ENCODE peak calls at places on chromosomes 7 and 10, in four cellular contexts. One of them, this sample, is unnamed. For H3K36me3, the result is how much of the 10 kb centered on the place peaks cover.

GRCh38 chr7:105680505-105681187 is 99.4 kb upstream of the EFCAB10 start:
- DNase-seq in adrenal gland: peak
- DNase-seq in HCT116: no peak
- DNase-seq in DND-41: no peak
- DNase-seq in this sample: peak

GRCh38 chr10:77636967-77637473 is 588 bp downstream of the KCNMA1 start:
- DNase-seq in adrenal gland: no peak
- DNase-seq in HCT116: no peak
- DNase-seq in DND-41: no peak
- DNase-seq in this sample: no peak

GRCh38 chr7:121810831-121811494 is 62.0 kb upstream of the PTPRZ1 start:
- DNase-seq in adrenal gland: no peak
- DNase-seq in HCT116: no peak
- DNase-seq in DND-41: no peak
- DNase-seq in this sample: no peak

GRCh38 chr7:13414181-13414580 is 575.3 kb downstream of the ETV1 start:
- DNase-seq in adrenal gland: no peak
- DNase-seq in HCT116: no peak
- DNase-seq in DND-41: no peak
- DNase-seq in this sample: no peak

GRCh38 chr10:113473851-113474250 is 79.0 kb upstream of the HABP2 start:
- DNase-seq in adrenal gland: no peak
- DNase-seq in HCT116: no peak
- DNase-seq in DND-41: no peak
- DNase-seq in this sample: no peak

GRCh38 chr10:3605882-3606281 is 179.1 kb downstream of the KLF6 start:
- DNase-seq in adrenal gland: no peak
- DNase-seq in HCT116: no peak
- DNase-seq in DND-41: no peak
- DNase-seq in this sample: no peak

GRCh38 chr10:87505366-87506113 is 847 bp downstream of the MINPP1 start:
- DNase-seq in adrenal gland: peak
- DNase-seq in HCT116: peak
- DNase-seq in DND-41: peak
- DNase-seq in this sample: peak

GRCh38 chr10:16845248-16845647 is 28.0 kb upstream of the RSU1 start:
- DNase-seq in adrenal gland: no peak
- DNase-seq in HCT116: no peak
- DNase-seq in DND-41: no peak
- DNase-seq in this sample: no peak

GRCh38 chr10:92892706-92893054 is 44.4 kb downstream of the EXOC6 start:
- DNase-seq in adrenal gland: no peak
- DNase-seq in HCT116: peak
- DNase-seq in DND-41: no peak
- DNase-seq in this sample: no peak

GRCh38 chr7:94003446-94004023 is 620 bp downstream of the BET1 start:
- DNase-seq in adrenal gland: peak
- DNase-seq in HCT116: no peak
- DNase-seq in DND-41: peak
- DNase-seq in this sample: no peak

GRCh38 chr10:28928484-28928883 is 251.2 kb downstream of the BAMBI start:
- DNase-seq in adrenal gland: no peak
- DNase-seq in HCT116: peak
- DNase-seq in DND-41: no peak
- DNase-seq in this sample: no peak

GRCh38 chr7:105532709-105533460 is 884 bp downstream of the RINT1 start:
- DNase-seq in adrenal gland: no peak
- DNase-seq in HCT116: no peak
- DNase-seq in DND-41: no peak
- DNase-seq in this sample: no peak

GRCh38 chr7:73429218-73429617 is 4.4 kb upstream of the FZD9 start:
- DNase-seq in adrenal gland: no peak
- DNase-seq in HCT116: no peak
- DNase-seq in DND-41: no peak
- DNase-seq in this sample: peak

DNA sequence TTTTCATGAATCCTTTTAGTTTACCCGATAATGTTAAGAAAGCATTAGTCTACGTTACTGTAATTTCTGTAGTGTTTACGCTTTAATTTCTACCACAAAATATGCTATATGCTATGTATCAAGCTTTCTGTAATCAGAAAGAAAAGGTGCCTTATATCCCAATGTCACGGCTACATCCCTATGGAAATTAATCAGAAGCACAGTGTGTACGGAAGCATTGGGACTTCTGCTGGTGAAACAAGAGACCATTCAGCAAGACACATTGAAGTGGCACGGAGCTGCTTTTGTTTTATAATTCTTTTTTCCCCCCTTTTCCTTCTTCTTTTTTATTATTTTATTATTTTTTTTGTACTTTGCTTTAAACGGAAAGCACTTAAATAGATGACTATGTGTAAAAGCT is 31.2 kb upstream of the SH2B2 start:
- DNase-seq in adrenal gland: no peak
- DNase-seq in HCT116: no peak
- DNase-seq in DND-41: no peak
- DNase-seq in this sample: no peak
- H3K36me3 ChIP-seq in adrenal gland: under half
- H3K36me3 ChIP-seq in HCT116: under half
- H3K36me3 ChIP-seq in DND-41: under half
- H3K36me3 ChIP-seq in this sample: under half

DNA sequence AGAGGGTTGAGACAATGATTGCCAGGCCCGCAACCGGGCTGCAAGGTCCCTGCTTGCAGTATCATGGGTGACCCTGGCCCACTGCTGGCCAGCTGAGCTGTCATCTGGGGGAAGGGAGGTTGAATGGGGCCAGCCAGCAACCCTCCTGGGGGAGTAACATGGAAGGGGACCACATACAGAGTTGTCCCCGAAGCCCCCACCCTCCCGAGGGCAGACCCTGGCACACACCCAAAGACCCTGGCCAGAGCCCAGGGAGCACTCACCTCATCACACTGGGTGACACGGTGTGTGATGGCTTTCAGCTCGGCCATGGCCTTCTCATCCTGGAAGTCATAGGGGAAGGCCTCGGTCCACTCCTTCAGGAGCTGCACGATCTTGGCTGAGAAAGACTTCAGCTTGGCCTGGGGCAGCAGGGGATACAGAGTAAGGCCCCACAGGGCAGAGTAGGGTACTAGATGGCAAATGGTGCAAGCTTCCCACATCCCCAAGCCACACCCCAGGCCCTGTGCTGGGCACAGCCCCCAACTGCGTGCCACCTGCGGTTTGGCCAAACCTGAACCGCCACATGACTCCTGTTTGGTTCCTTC is 63.4 kb downstream of the CSGALNACT2 start:
- DNase-seq in adrenal gland: no peak
- DNase-seq in HCT116: no peak
- DNase-seq in DND-41: no peak
- DNase-seq in this sample: no peak
- H3K4me3 ChIP-seq in adrenal gland: no peak
- H3K4me3 ChIP-seq in HCT116: peak
- H3K4me3 ChIP-seq in DND-41: no peak
- H3K4me3 ChIP-seq in this sample: no peak

GRCh38 chr7:24318326-24318725 is 34.3 kb downstream of the NPY start:
- DNase-seq in adrenal gland: no peak
- DNase-seq in HCT116: peak
- DNase-seq in DND-41: no peak
- DNase-seq in this sample: peak
- TF ChIP-seq CTCF in adrenal gland: no peak
- TF ChIP-seq CTCF in HCT116: peak
- TF ChIP-seq CTCF in DND-41: peak
- TF ChIP-seq CTCF in this sample: peak

GRCh38 chr7:55044318-55044717 is 25.5 kb downstream of the EGFR start:
- DNase-seq in adrenal gland: no peak
- DNase-seq in HCT116: no peak
- DNase-seq in DND-41: no peak
- DNase-seq in this sample: no peak
- H3K36me3 ChIP-seq in adrenal gland: under half
- H3K36me3 ChIP-seq in HCT116: under half
- H3K36me3 ChIP-seq in DND-41: under half
- H3K36me3 ChIP-seq in this sample: under half

DNA sequence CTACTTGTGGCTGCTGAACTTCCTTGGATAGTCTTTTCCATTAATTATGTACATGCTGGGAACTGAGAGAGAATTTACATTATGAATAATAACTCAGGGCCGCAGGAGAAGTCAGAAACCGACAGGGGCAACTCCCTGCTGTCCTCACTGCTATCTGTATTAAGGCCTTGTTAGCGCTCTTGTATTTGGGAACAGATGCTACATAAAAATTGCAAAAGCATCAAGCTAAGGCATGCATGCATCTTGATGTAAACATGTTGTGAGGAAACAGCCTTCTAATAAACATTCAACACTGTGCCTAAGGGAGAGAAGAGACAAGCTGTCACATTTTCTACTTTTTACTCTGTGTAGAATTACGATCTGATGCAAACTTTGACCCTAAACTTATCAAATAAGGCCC is 158.4 kb downstream of the PARD3 start:
- DNase-seq in adrenal gland: no peak
- DNase-seq in HCT116: no peak
- DNase-seq in DND-41: no peak
- DNase-seq in this sample: no peak
- H3K4me3 ChIP-seq in adrenal gland: no peak
- H3K4me3 ChIP-seq in HCT116: no peak
- H3K4me3 ChIP-seq in DND-41: no peak
- H3K4me3 ChIP-seq in this sample: no peak

DNA sequence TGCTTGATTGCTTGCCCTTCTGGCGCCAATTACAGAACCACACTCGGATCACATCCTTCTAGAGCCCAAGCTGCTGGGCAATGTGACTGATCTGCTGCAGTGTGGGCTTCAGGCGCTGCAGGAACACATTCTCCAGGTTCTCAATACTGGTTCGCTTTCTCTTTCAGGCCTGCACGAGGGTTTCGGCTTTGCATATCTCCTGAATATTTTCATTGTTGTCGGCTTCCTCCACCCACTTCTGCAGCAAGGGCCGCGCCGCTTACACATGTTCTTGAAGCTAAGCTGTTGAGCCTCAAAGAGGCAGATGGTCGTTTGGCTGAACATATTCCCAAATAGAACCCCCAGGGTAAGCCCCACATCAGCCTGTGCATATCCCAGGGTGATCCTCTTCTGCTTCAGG is 64.7 kb downstream of the HERC4 start:
- DNase-seq in adrenal gland: no peak
- DNase-seq in HCT116: no peak
- DNase-seq in DND-41: no peak
- DNase-seq in this sample: no peak
- TF ChIP-seq CTCF in adrenal gland: no peak
- TF ChIP-seq CTCF in HCT116: no peak
- TF ChIP-seq CTCF in DND-41: no peak
- TF ChIP-seq CTCF in this sample: no peak

This sample was measured in Caco-2.